ENCODE peak calls at places on chromosomes 4 and X, in eight cellular contexts. I, B, Z, P, T, F, G and X are unnamed samples.

GRCh38 chr4:154602404-154603020 is 9.9 kb downstream of the FGG start:
- DNase-seq in I (no peak), B (no peak), Z (no peak), P (no peak), T (no peak), F (no peak), G (no peak), X (no peak)

GRCh38 chr4:185567828-185568442 is 32.6 kb upstream of the PDLIM3 start:
- DNase-seq in I (no peak), B (no peak), Z (no peak), P (peak), T (no peak), F (peak), G (peak), X (peak)

GRCh38 chr4:11470709-11471441 is 42.2 kb upstream of the HS3ST1 start:
- DNase-seq in I (no peak), B (no peak), Z (no peak), P (no peak), T (peak), F (no peak), G (no peak), X (no peak)

GRCh38 chr4:4658051-4658450 is 116.2 kb upstream of the STX18 start:
- DNase-seq in I (no peak), B (no peak), Z (no peak), P (no peak), T (no peak), F (no peak), G (no peak), X (no peak)

GRCh38 chr4:41280010-41280409 is 23.3 kb downstream of the UCHL1 start:
- DNase-seq in I (no peak), B (no peak), Z (no peak), P (peak), T (no peak), F (no peak), G (no peak), X (no peak)

GRCh38 chr4:147590249-147590920 is 26.8 kb upstream of the TMEM184C start:
- DNase-seq in I (peak), B (peak), Z (peak), P (peak), T (peak), F (peak), G (peak), X (no peak)

GRCh38 chr4:185488650-185489049 is 17.1 kb upstream of the CCDC110 start:
- DNase-seq in I (no peak), B (no peak), Z (no peak), P (no peak), T (no peak), F (no peak), G (no peak), X (no peak)

GRCh38 chr4:159248383-159249178 is 145.7 kb downstream of the RAPGEF2 start:
- DNase-seq in I (no peak), B (no peak), Z (no peak), P (peak), T (no peak), F (no peak), G (no peak), X (no peak)

GRCh38 chrX:70808942-70809940 is 99.3 kb downstream of the TEX11 start:
- DNase-seq in I (no peak), B (no peak), Z (no peak), P (no peak), T (no peak), F (no peak), G (no peak), X (no peak)

GRCh38 chr4:182600836-182601235 is 316.4 kb downstream of the DCTD start:
- DNase-seq in I (no peak), B (no peak), Z (no peak), P (no peak), T (no peak), F (no peak), G (no peak), X (no peak)

GRCh38 chrX:69285881-69286545 is 120.8 kb upstream of the PJA1 start:
- DNase-seq in I (peak), B (peak), Z (peak), P (peak), T (peak), F (peak), G (peak), X (peak)

GRCh38 chrX:72297953-72298730 is 7.6 kb downstream of the CITED1 start:
- DNase-seq in I (no peak), B (peak), Z (no peak), P (peak), T (peak), F (no peak), G (no peak), X (no peak)

GRCh38 chr4:52704133-52704532 is 45.0 kb upstream of the USP46 start:
- DNase-seq in I (no peak), B (no peak), Z (no peak), P (peak), T (no peak), F (no peak), G (no peak), X (no peak)

GRCh38 chr4:136927172-136927571 is 605.1 kb downstream of the PCDH18 start:
- DNase-seq in I (no peak), B (no peak), Z (no peak), P (peak), T (no peak), F (no peak), G (no peak), X (no peak)

GRCh38 chr4:39932776-39933402 is 44.8 kb downstream of the PDS5A start:
- DNase-seq in I (no peak), B (no peak), Z (no peak), P (no peak), T (peak), F (no peak), G (no peak), X (no peak)

GRCh38 chr4:56752985-56753384 is 68.5 kb downstream of the SPINK2 start:
- DNase-seq in I (no peak), B (no peak), Z (no peak), P (no peak), T (no peak), F (no peak), G (no peak), X (no peak)

GRCh38 chr4:106587558-106587957 is 219.0 kb upstream of the GIMD1 start:
- DNase-seq in I (no peak), B (no peak), Z (no peak), P (peak), T (no peak), F (no peak), G (no peak), X (no peak)

DNA sequence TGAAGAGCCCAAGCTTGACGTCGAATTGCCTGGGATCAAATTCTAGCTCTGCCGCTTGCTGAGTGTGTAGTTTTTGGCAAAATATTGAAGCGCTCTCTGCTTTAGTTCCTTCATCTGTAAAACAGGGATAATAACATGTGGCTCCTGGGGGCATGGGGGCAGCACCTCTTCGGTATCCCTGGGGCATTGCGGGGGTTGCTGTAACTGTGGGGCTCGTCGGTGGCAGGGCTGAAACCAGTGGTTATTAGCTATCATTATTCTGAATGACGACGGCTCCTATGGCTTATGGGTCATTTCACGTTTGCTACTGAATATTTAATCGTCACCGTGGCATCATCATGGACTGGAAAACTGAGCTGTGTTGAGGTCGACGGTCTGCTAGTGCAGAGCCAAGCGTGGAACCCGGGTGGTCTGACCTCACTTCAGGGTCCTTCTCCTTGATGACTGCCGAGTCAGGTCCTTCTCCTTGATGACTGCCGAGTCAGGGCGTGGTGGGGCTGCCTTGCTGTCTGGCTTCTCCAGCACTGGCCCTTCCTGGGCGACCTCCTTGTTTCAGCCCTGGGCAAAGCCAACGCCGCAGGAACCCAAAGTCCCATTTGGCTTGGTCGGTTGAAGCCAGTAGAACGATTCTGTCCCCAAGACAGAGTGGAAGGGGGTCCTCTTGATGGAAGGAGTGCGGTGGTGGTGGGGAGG is 41.1 kb downstream of the PSAPL1 start:
- DNase-seq in I (no peak), B (no peak), Z (no peak), P (no peak), T (no peak), F (no peak), G (no peak), X (no peak)
- H3K27ac ChIP-seq in I (no peak), B (no peak), Z (no peak), P (no peak), T (no peak), F (no peak), G (no peak), X (no peak)

DNA sequence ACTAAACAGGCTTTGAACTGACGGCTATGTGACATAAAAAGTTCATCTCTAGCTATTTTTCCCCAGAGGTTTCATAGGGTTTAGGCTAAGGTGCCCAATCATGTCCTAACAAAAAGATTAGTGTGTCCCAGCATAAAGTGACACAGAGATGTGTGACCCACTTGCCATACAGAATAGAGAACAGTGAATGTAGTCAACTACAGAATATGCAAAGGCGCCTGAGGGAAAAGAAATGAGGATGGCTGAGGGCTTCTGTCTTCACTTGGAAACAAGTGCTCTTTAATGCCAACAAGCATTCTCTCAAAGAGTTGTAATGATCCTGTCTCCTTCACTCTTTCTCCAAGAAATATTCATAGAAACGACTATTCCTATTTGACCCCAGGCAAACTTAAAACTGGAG is 27.1 kb downstream of the COL25A1 start:
- DNase-seq in I (no peak), B (no peak), Z (no peak), P (no peak), T (no peak), F (no peak), G (no peak), X (no peak)
- H3K27ac ChIP-seq in I (no peak), B (no peak), Z (no peak), P (no peak), T (no peak), F (no peak), G (no peak), X (no peak)

GRCh38 chr4:187887886-187888285 is 107.7 kb upstream of the ZFP42 start:
- DNase-seq in I (no peak), B (no peak), Z (no peak), P (no peak), T (no peak), F (no peak), G (no peak), X (no peak)

GRCh38 chr4:187883836-187884235 is 111.7 kb upstream of the ZFP42 start:
- DNase-seq in I (no peak), B (no peak), Z (no peak), P (no peak), T (no peak), F (no peak), G (no peak), X (no peak)

DNA sequence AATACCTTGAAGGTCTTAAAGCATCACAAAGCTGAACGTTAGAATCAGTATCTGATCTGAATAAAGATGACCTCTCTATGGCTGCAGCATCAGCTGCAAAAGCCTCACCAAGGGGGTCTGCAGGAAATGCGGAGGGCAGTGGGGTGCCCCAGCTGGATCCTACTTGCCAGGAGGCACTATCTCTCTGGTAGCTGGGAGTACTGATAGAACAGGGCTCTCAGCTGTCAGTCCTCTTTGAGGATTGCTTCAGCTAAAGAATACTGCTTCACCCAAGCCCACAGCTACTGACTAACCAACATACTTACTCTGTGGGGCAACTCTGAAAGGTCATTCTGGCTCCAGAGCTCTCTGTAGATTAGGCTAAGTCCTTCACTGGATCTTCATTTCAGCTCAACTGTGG is 112.5 kb upstream of the ZFP42 start:
- DNase-seq in I (no peak), B (no peak), Z (no peak), P (no peak), T (no peak), F (no peak), G (no peak), X (no peak)
- H3K27ac ChIP-seq in I (no peak), B (no peak), Z (no peak), P (no peak), T (no peak), F (no peak), G (no peak), X (no peak)

GRCh38 chr4:53908661-53909078 is 155.7 kb downstream of the CHIC2 start:
- DNase-seq in I (peak), B (peak), Z (no peak), P (peak), T (peak), F (peak), G (peak), X (no peak)
- H3K27ac ChIP-seq in I (no peak), B (no peak), Z (no peak), P (peak), T (no peak), F (no peak), G (no peak), X (no peak)

DNA sequence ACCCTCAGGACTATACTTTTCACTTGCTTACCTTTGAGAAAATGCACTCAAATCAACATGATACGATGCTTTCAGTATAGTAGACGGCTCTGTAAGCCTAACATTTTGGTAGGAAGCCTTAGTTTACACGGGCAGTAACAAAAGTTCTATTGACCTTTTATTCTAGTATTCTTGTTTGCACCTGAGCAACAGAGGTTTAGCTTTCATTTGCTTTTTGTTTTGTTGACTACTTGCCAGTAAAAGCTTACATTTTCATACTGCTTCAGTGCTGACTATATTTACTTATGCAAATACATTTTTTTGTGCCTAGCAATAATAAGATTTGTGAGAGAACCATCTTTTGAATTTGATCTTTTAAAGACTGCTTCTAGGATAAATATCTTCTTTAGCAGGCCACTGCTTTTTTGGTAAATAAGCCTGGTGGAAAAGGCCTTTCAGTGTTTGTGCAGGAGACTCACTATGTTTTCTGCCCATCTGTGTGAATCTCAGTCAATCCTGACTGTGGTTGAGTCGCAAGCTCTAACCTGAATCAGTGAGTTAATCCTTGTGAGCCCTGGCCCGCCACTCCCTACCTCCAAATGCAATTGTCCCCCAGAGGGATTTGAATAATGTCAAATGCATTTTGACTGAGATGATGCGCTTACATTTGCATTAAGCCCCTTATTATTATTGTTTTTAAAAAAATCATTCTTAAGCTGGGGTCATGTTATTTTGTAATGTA is 21.9 kb downstream of the FHIP1A start:
- DNase-seq in I (no peak), B (peak), Z (no peak), P (no peak), T (no peak), F (no peak), G (no peak), X (no peak)
- H3K27ac ChIP-seq in I (no peak), B (no peak), Z (no peak), P (no peak), T (no peak), F (no peak), G (no peak), X (no peak)

GRCh38 chr4:26751838-26752237 is 108.8 kb upstream of the STIM2 start:
- DNase-seq in I (no peak), B (no peak), Z (no peak), P (no peak), T (no peak), F (no peak), G (no peak), X (no peak)
- H3K27ac ChIP-seq in I (no peak), B (no peak), Z (no peak), P (no peak), T (no peak), F (no peak), G (no peak), X (no peak)

GRCh38 chr4:75180790-75181776 is 248.2 kb downstream of the PARM1 start:
- DNase-seq in I (no peak), B (no peak), Z (no peak), P (peak), T (peak), F (no peak), G (peak), X (no peak)

GRCh38 chr4:75179510-75179909 is 246.6 kb downstream of the PARM1 start:
- DNase-seq in I (no peak), B (no peak), Z (no peak), P (no peak), T (no peak), F (no peak), G (no peak), X (no peak)

GRCh38 chr4:75180217-75180616 is 247.3 kb downstream of the PARM1 start:
- DNase-seq in I (no peak), B (no peak), Z (no peak), P (no peak), T (no peak), F (no peak), G (no peak), X (no peak)
- H3K27ac ChIP-seq in I (no peak), B (no peak), Z (no peak), P (no peak), T (peak), F (no peak), G (no peak), X (no peak)

GRCh38 chr4:6918345-6918744 is 8.7 kb downstream of the TBC1D14 start:
- DNase-seq in I (no peak), B (no peak), Z (no peak), P (no peak), T (no peak), F (no peak), G (no peak), X (no peak)
- H3K27ac ChIP-seq in I (peak), B (no peak), Z (peak), P (no peak), T (no peak), F (peak), G (no peak), X (peak)

GRCh38 chr4:124427095-124427767 is 285.3 kb downstream of the ANKRD50 start:
- DNase-seq in I (no peak), B (no peak), Z (no peak), P (peak), T (no peak), F (no peak), G (peak), X (no peak)
- H3K27ac ChIP-seq in I (no peak), B (no peak), Z (no peak), P (no peak), T (no peak), F (no peak), G (no peak), X (no peak)